ENCODE peak calls at places on chromosomes 7 and 10, in four cellular contexts. D, A, P and I are unnamed samples.

GRCh38 chr7:107196834-107197610 is 28.2 kb downstream of the HBP1 start:
- DNase-seq in D (no peak), A (no peak), P (no peak), I (no peak)

GRCh38 chr7:125241548-125241947 is 311.9 kb upstream of the POT1 start:
- DNase-seq in D (no peak), A (no peak), P (no peak), I (no peak)

GRCh38 chr10:66187096-66187733 is 738.6 kb upstream of the LRRTM3 start:
- DNase-seq in D (no peak), A (no peak), P (no peak), I (peak)

GRCh38 chr7:76179686-76180085 is 22.0 kb upstream of the SRRM3 start:
- DNase-seq in D (no peak), A (no peak), P (no peak), I (no peak)

GRCh38 chr7:114589436-114589835 is 174.8 kb downstream of the FOXP2 start:
- DNase-seq in D (no peak), A (no peak), P (no peak), I (no peak)

GRCh38 chr10:12419279-12419847 is 70.0 kb downstream of the CAMK1D start:
- DNase-seq in D (peak), A (no peak), P (no peak), I (peak)

GRCh38 chr10:96532523-96532922 is 18.8 kb upstream of the TLL2 start:
- DNase-seq in D (peak), A (no peak), P (no peak), I (no peak)

GRCh38 chr10:80506836-80507483 is 30.7 kb upstream of the SH2D4B start:
- DNase-seq in D (no peak), A (no peak), P (no peak), I (no peak)

GRCh38 chr10:127500098-127500497 is 49.0 kb upstream of the NPS start:
- DNase-seq in D (no peak), A (no peak), P (no peak), I (no peak)

GRCh38 chr10:132964231-132964630 is 21.9 kb upstream of the CFAP46 start:
- DNase-seq in D (no peak), A (no peak), P (no peak), I (no peak)

GRCh38 chr7:28102778-28103177 is 77.8 kb downstream of the JAZF1 start:
- DNase-seq in D (no peak), A (no peak), P (peak), I (peak)

GRCh38 chr7:127486654-127487053 is 94.1 kb upstream of the ZNF800 start:
- DNase-seq in D (no peak), A (no peak), P (no peak), I (no peak)

GRCh38 chr10:123241391-123242141 is 87.4 kb downstream of the BUB3 start:
- DNase-seq in D (peak), A (no peak), P (no peak), I (peak)

GRCh38 chr7:117941138-117941810 is 68.0 kb upstream of the CTTNBP2 start:
- DNase-seq in D (no peak), A (no peak), P (no peak), I (no peak)

GRCh38 chr10:13302821-13303555 is 3.1 kb upstream of the PHYH start:
- DNase-seq in D (no peak), A (no peak), P (no peak), I (no peak)

GRCh38 chr10:51879238-51879637 is 179.8 kb upstream of the CSTF2T start:
- DNase-seq in D (peak), A (peak), P (no peak), I (peak)

GRCh38 chr10:71243756-71244637 is 31.6 kb downstream of the UNC5B start:
- DNase-seq in D (no peak), A (no peak), P (no peak), I (peak)

GRCh38 chr7:54743580-54743979 is 15.4 kb downstream of the SEC61G start:
- DNase-seq in D (no peak), A (no peak), P (no peak), I (no peak)

GRCh38 chr7:98837632-98837972 is 32.2 kb downstream of the TMEM130 start:
- DNase-seq in D (no peak), A (no peak), P (no peak), I (no peak)

GRCh38 chr10:48638158-48638557 is 33.3 kb upstream of the ARHGAP22 start:
- DNase-seq in D (no peak), A (no peak), P (no peak), I (no peak)

GRCh38 chr7:102236102-102236501 is 50.6 kb upstream of the SH2B2 start:
- DNase-seq in D (no peak), A (no peak), P (no peak), I (no peak)

GRCh38 chr10:132630666-132631347 is 93.2 kb downstream of the INPP5A start:
- DNase-seq in D (no peak), A (no peak), P (no peak), I (no peak)

GRCh38 chr7:27106181-27106905 is 3.9 kb upstream of the HOXA2 start:
- DNase-seq in D (peak), A (no peak), P (no peak), I (no peak)

GRCh38 chr7:110061387-110061786 is 1029.5 kb upstream of the LRRN3 start:
- DNase-seq in D (no peak), A (no peak), P (no peak), I (no peak)

GRCh38 chr7:100942038-100942774 is 7.1 kb upstream of the MUC3A start:
- DNase-seq in D (peak), A (no peak), P (no peak), I (no peak)

GRCh38 chr10:77413231-77413630 is 224.4 kb downstream of the KCNMA1 start:
- DNase-seq in D (no peak), A (no peak), P (no peak), I (no peak)

GRCh38 chr10:91219371-91220193 is 881 bp upstream of the PCGF5 start:
- DNase-seq in D (no peak), A (no peak), P (no peak), I (no peak)

GRCh38 chr10:98489561-98490481 is 43.1 kb upstream of the HPS1 start:
- DNase-seq in D (no peak), A (no peak), P (no peak), I (no peak)

GRCh38 chr7:44847509-44847919 is 373 bp downstream of the H2AZ2 start:
- DNase-seq in D (peak), A (peak), P (peak), I (peak)

GRCh38 chr7:158710651-158711102 is 6.1 kb upstream of the NCAPG2 start:
- DNase-seq in D (no peak), A (no peak), P (no peak), I (peak)

GRCh38 chr7:16421333-16422099 is at the start of gene CRPPA:
- DNase-seq in D (peak), A (no peak), P (no peak), I (peak)

GRCh38 chr7:138961159-138961558 is 20.0 kb downstream of the KIAA1549 start:
- DNase-seq in D (peak), A (no peak), P (no peak), I (no peak)

GRCh38 chr7:127525866-127526456 is 59.4 kb downstream of the GCC1 start:
- DNase-seq in D (no peak), A (no peak), P (no peak), I (no peak)

GRCh38 chr10:10517866-10518265 is 499.8 kb upstream of the CELF2 start:
- DNase-seq in D (no peak), A (no peak), P (no peak), I (no peak)

GRCh38 chr10:10515479-10516204 is 502.0 kb upstream of the CELF2 start:
- DNase-seq in D (no peak), A (no peak), P (no peak), I (no peak)

GRCh38 chr10:10519674-10520073 is 498.0 kb upstream of the CELF2 start:
- DNase-seq in D (no peak), A (no peak), P (no peak), I (no peak)

GRCh38 chr10:10514790-10515189 is 502.9 kb upstream of the CELF2 start:
- DNase-seq in D (no peak), A (no peak), P (no peak), I (no peak)

GRCh38 chr10:10516731-10517130 is 500.9 kb upstream of the CELF2 start:
- DNase-seq in D (no peak), A (no peak), P (no peak), I (no peak)
- TF ChIP-seq MYC in D (no peak), A (no peak), P (no peak), I (no peak)

DNA sequence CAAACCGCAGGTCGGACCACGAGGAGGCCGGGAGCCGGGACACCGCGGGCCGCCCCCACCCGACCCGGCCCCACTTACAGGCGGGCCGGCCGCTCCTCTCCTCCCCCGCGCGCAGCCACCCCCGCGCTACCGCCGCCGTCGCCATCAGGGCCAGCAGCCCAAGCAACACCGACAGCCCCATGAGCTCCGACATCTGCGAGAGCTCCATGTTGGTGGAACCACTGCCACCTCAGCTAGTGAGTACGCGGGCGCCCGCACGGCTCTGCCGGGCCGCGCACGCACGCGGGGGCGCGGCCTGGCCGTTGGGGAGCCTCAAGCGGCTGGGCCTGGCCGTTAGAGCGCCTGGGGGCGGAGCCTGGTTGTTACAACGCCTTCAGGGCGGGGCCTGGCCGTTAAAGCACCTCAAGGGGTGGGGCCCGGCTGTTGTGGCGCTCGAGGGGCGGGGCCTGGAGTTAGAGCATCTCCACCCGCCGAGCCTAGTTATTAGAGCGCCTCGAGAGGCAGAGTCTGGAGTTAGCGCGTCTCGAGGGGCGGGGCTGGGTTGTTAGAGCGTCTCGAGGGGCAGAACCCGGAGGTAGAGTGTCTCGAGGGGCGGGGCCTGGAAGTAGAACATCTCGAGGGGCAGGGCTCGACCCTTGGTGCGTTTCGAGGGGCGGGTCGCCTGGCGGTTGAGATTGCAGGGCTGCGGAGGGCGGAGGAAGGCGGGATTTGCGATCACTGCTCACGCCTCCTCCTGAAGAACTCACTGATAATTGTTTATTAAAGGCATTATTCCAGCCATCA is at the start of gene TBL2:
- DNase-seq in D (peak), A (peak), P (peak), I (peak)
- TF ChIP-seq CTCF in D (no peak), A (peak), P (no peak), I (no peak)

GRCh38 chr10:116555882-116556281 is 10.2 kb downstream of the PNLIP start:
- DNase-seq in D (no peak), A (no peak), P (no peak), I (no peak)

GRCh38 chr10:116548301-116548700 is 2.6 kb downstream of the PNLIP start:
- DNase-seq in D (no peak), A (no peak), P (no peak), I (no peak)

GRCh38 chr10:116554628-116555027 is 8.9 kb downstream of the PNLIP start:
- DNase-seq in D (no peak), A (no peak), P (no peak), I (no peak)

GRCh38 chr10:116557305-116557880 is 11.7 kb downstream of the PNLIP start:
- DNase-seq in D (no peak), A (no peak), P (no peak), I (no peak)

DNA sequence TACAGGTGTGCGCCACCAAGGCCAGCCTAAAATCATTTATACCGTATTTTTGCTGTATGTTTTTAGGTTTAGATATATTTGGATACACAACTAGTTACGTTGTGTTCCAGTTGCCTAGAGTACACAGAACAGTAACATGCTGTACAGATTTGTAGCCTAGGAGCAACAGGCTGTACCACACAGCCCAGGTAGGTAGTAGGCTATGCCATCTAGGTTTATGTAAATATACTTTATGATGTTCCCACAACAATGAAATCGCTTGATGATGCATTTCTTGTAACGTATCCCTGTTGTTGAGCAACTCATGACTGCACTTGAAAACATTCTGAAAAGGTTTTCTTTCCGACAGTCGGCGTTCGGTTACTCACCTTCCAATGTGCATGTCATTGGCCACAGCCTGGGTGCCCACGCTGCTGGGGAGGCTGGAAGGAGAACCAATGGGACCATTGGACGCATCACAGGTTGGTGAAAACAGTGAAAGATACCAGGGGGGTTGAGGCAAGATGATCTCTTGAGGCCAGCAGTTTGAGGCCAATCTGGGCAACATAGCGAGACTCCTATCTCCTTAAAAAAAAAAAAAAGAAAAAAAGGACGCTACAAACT is 7.7 kb downstream of the PNLIP start:
- DNase-seq in D (no peak), A (no peak), P (no peak), I (no peak)
- TF ChIP-seq POLR2A in D (no peak), A (no peak), P (no peak), I (no peak)

GRCh38 chr7:50815138-50815537 is 32.4 kb upstream of the GRB10 start:
- DNase-seq in D (no peak), A (no peak), P (no peak), I (no peak)

GRCh38 chr7:50814166-50814565 is 31.5 kb upstream of the GRB10 start:
- DNase-seq in D (no peak), A (no peak), P (no peak), I (no peak)

GRCh38 chr7:50808282-50808888 is 25.7 kb upstream of the GRB10 start:
- DNase-seq in D (no peak), A (no peak), P (no peak), I (no peak)

GRCh38 chr7:50812109-50812508 is 29.4 kb upstream of the GRB10 start:
- DNase-seq in D (no peak), A (no peak), P (no peak), I (no peak)

GRCh38 chr7:50812847-50813475 is 30.3 kb upstream of the GRB10 start:
- DNase-seq in D (peak), A (no peak), P (peak), I (no peak)
- TF ChIP-seq MYC in D (no peak), A (no peak), P (no peak), I (no peak)

DNA sequence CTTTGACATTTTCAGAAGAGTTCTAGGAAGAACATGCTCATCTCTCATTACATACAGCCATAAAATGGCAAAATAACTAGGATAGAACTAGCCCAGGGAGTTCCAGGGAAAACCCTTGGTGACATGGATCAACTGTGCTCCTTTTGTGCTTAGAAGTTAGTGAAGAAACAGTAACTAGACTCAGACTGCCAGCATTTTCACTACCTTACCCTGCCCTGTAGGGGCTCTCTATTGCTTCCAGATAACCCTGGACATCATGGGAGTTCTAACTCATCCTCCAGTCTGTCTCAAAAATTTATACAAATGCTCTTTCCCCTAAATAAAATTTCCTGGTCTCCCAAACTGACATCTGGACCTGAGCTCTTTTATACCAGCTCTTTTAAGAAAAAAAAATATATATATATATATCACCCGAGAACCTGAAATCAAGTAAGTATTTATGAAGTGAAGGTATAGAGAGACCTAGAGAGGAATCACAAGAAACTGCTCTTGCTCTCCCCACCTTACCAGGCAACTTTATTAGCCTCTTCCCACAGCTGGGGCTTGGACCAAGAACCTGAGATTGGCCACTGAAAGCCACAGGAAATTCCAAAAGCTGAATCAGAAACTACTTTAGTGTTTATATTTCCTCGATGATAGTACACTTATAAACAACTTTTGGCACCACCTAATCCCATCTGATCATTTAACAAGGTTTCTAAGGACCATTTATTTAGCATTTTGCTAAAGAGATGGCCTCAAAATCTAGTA is 101.4 kb downstream of the RELN start:
- DNase-seq in D (no peak), A (no peak), P (no peak), I (no peak)
- TF ChIP-seq CTCF in D (no peak), A (peak), P (no peak), I (peak)

DNA sequence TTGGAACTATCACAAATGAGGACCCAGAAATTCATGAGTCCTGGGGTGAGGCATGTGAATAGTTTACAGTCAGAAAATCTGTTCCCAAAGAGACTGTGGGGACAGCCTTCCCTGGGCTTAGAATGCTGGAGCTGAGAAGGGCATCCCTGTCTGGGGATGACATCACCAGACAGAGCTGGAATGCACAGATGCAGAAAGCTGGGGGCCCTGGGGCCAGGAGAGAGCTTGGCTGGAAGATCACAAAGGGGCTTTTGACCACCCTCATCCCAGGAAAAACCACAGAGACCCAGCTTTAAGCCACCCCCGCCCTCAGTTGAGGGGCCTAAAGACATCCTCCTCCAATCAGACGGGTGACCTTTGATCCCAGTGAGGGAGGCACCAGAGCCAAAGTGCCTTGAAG is 264.5 kb downstream of the PLXNA4 start:
- DNase-seq in D (no peak), A (no peak), P (no peak), I (no peak)
- TF ChIP-seq POLR2A in D (no peak), A (no peak), P (no peak), I (no peak)

GRCh38 chr10:21919117-21919516 is 84.4 kb downstream of the DNAJC1 start:
- DNase-seq in D (no peak), A (no peak), P (no peak), I (no peak)
- TF ChIP-seq MYC in D (no peak), A (no peak), P (no peak), I (no peak)